ENCODE peak calls at places on chromosomes 5 and 9, in eight cellular contexts. Q is neural crest cell; H is Ammon's horn; F is ovary; B is stimulated activated CD8-positive, alpha-beta memory T cell treated with anti-CD3 and anti-CD28 coated beads, Interleukin-2, amount 100 ng/mL, for 1 hour; U is anterior cingulate cortex; L is AG08395; J is AG10803. R is an unnamed sample.

GRCh38 chr5:73831066-73831465 is 205.1 kb downstream of the ARHGEF28 start:
- DNase-seq in Q (no peak), H (no peak), F (no peak), B (no peak), U (no peak), L (no peak), J (no peak), R (no peak)

GRCh38 chr5:149284501-149284900 is 12.8 kb downstream of the AFAP1L1 start:
- DNase-seq in Q (no peak), H (no peak), F (no peak), B (no peak), U (no peak), L (peak), J (peak), R (no peak)

GRCh38 chr9:124008307-124008854 is 3.2 kb upstream of the LHX2 start:
- DNase-seq in Q (no peak), H (no peak), F (no peak), B (no peak), U (no peak), L (no peak), J (no peak), R (no peak)

GRCh38 chr5:168706655-168707069 is 127.5 kb upstream of the PANK3 start:
- DNase-seq in Q (peak), H (peak), F (no peak), B (no peak), U (peak), L (peak), J (peak), R (peak)

GRCh38 chr9:71765693-71766092 is 2.6 kb downstream of the CEMIP2 start:
- DNase-seq in Q (no peak), H (no peak), F (no peak), B (no peak), U (no peak), L (no peak), J (no peak), R (no peak)

GRCh38 chr5:57386958-57387357 is 95.7 kb downstream of the ACTBL2 start:
- DNase-seq in Q (no peak), H (no peak), F (no peak), B (no peak), U (no peak), L (peak), J (peak), R (no peak)

GRCh38 chr9:33349743-33350142 is 52.6 kb downstream of the AQP7 start:
- DNase-seq in Q (no peak), H (no peak), F (no peak), B (no peak), U (no peak), L (no peak), J (peak), R (no peak)

GRCh38 chr5:54514841-54515432 is 2.6 kb upstream of the SNX18 start:
- DNase-seq in Q (no peak), H (no peak), F (no peak), B (no peak), U (no peak), L (peak), J (peak), R (no peak)

GRCh38 chr9:134175291-134175807 is 11.0 kb upstream of the RNU6ATAC start:
- DNase-seq in Q (no peak), H (no peak), F (no peak), B (no peak), U (no peak), L (peak), J (no peak), R (no peak)